ENCODE peak calls at places on chromosomes 7 and 10, in four cellular contexts. U is RWPE1, Z is right atrium auricular region, W is sigmoid colon. I is an unnamed sample.

GRCh38 chr7:34190299-34190698 is 285.0 kb downstream of the BMPER start:
- DNase-seq in U (no peak), Z (no peak), W (no peak), I (no peak)

GRCh38 chr7:12728192-12728538 is 40.7 kb downstream of the ARL4A start:
- DNase-seq in U (no peak), Z (no peak), W (no peak), I (no peak)

GRCh38 chr10:72753760-72754231 is 61.9 kb downstream of the MCU start:
- DNase-seq in U (no peak), Z (no peak), W (no peak), I (no peak)

GRCh38 chr10:132382231-132382922 is 14.6 kb upstream of the PWWP2B start:
- DNase-seq in U (no peak), Z (no peak), W (peak), I (peak)

GRCh38 chr10:6140141-6140841 is 51.5 kb downstream of the RBM17 start:
- DNase-seq in U (no peak), Z (no peak), W (no peak), I (no peak)

GRCh38 chr10:62501547-62501946 is 127.4 kb downstream of the ZNF365 start:
- DNase-seq in U (no peak), Z (no peak), W (no peak), I (peak)

GRCh38 chr10:126731613-126731995 is 61.1 kb upstream of the C10orf90 start:
- DNase-seq in U (no peak), Z (peak), W (no peak), I (no peak)

GRCh38 chr7:130150587-130150986 is 54.6 kb downstream of the TMEM209 start:
- DNase-seq in U (no peak), Z (no peak), W (no peak), I (no peak)

GRCh38 chr7:841943-842342 is 9.7 kb downstream of the SUN1 start:
- DNase-seq in U (no peak), Z (no peak), W (peak), I (no peak)

GRCh38 chr7:130950741-130951140 is 216.7 kb upstream of the KLF14 start:
- DNase-seq in U (no peak), Z (no peak), W (no peak), I (no peak)

GRCh38 chr7:127514499-127514898 is 70.9 kb downstream of the GCC1 start:
- DNase-seq in U (peak), Z (no peak), W (no peak), I (peak)
- TF ChIP-seq CTCF in U (peak), Z (no peak), W (no peak), I (peak)

DNA sequence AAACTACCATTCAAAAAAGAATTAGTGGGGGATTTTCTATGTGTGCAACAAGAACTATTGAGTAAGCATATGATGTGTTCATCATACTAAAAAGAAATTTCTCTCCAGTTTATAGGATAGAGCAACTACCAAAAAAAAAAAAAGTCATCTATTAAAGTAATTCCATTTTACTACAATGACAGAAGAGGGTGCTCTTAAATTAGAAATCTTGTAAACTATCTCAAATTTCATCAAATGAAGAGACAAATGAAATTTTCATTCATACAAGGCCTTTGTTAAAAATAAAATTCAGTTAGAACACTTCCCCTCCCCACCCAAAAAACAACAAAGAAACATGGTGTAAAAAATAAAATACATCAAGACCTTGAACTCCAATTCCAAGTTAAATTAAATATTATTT is 195.4 kb upstream of the PLXDC2 start:
- DNase-seq in U (no peak), Z (no peak), W (no peak), I (no peak)
- TF ChIP-seq CTCF in U (no peak), Z (no peak), W (no peak), I (peak)

DNA sequence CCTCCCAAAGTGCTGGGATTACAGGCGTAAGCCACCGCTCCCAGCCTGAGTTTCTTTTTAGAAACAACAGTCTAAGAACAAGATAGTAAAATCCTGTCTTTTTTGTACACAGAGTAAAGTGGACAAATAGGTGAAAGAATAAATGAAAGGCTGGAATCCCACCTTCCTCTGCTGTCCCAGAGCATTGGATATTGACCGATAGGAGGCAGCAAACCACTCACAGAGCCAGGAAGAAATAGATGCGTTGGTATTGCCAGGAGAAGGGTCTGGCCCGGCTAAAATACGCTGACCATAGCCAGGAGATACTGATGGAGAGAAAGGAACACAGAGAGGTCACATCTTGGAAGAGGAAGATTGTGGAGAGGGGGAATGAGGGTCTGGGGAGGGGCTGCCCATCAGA is 11.4 kb upstream of the ZNF12 start:
- DNase-seq in U (no peak), Z (no peak), W (no peak), I (no peak)
- TF ChIP-seq CTCF in U (no peak), Z (no peak), W (no peak), I (no peak)

DNA sequence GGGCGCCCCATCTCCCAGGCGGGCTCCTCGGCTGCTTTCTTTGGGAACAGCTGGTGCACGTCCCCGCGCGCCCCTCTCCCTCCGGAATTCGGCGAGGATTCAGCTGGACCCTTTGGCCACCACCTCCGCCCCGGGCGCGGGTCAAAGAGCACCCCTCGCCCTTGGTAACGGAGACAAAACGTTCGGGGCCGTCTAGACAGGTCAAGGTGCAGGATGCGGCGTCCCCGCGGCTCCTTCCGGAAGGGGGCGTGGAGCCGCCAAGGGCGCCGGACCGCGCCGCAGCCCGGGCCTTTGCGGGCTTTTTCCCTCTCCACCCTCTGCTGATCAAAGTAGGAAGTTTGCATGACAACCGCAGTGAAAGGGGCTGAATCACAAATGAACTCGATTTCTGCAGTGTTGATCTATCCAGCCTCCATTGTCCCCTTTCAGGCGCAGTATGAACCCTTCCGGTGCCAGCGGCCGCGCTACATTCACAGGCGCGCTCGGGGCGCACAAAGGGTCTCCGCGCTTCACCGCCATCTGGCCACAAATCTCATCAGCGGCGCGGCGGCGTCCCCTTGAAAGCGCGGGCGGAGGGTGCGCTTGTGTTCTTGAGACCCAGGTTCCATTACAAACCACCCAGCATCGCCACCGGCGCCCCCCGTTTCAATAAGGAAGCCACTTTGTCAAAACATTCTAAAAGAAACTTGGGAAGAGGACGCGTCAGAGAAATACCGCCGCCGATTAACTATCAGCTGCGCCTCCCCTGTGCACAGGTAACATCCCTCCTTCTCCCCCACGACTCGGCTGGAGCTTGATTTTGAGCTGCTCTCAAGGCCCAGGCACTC is 36.4 kb downstream of the CNPY1 start:
- DNase-seq in U (no peak), Z (no peak), W (no peak), I (no peak)
- TF ChIP-seq CTCF in U (no peak), Z (no peak), W (no peak), I (no peak)

DNA sequence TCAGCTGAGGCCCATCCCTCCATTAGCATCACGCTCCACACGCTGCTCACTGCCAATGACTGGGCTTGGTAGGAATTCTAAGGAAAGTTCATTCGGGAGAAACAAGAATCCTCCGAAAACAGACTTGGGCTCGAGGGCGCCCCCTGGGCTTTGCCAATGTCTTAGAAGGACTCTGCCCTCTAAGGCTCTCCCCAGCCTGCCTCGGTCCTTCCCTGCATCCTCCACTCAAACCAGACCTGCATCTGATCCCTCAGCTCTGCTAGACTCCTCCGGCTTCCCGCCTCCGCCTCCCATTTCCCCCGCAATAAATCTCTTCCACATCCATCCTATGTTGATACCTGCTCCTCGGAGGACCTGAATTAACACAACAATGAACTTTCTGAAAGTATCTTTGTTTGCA is 177.6 kb downstream of the PLPP4 start:
- DNase-seq in U (no peak), Z (no peak), W (no peak), I (peak)
- TF ChIP-seq CTCF in U (no peak), Z (no peak), W (no peak), I (no peak)

DNA sequence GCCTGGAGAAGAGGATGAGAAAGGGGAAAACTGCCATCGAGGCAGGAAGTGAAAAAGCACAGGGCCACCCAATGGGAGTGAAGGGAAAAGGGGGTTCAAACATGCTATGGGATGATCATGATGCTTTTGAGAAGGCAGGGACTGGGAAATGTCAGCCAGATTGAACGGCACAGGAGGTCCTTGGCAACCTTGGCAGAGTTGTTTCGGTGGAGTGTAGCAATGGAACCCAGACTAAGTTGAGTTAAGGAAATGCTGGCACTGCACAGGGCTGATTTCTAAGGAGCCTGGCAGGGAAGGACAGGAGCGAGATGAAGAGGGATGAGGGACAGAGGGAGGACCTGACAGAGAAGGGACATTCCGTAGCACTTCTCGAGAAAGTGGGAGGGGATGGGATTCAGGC is 101.4 kb downstream of the PIP4K2A start:
- DNase-seq in U (no peak), Z (no peak), W (no peak), I (no peak)
- TF ChIP-seq CTCF in U (no peak), Z (no peak), W (no peak), I (no peak)

GRCh38 chr10:124419635-124420034 is 912 bp upstream of the OAT start:
- DNase-seq in U (no peak), Z (no peak), W (no peak), I (no peak)

GRCh38 chr10:124420254-124420653 is 1.5 kb upstream of the OAT start:
- DNase-seq in U (no peak), Z (no peak), W (no peak), I (no peak)

GRCh38 chr10:124416733-124417132 is 2.0 kb downstream of the OAT start:
- DNase-seq in U (no peak), Z (no peak), W (no peak), I (peak)

GRCh38 chr10:124417846-124418725 is 637 bp downstream of the OAT start:
- DNase-seq in U (peak), Z (peak), W (peak), I (peak)

DNA sequence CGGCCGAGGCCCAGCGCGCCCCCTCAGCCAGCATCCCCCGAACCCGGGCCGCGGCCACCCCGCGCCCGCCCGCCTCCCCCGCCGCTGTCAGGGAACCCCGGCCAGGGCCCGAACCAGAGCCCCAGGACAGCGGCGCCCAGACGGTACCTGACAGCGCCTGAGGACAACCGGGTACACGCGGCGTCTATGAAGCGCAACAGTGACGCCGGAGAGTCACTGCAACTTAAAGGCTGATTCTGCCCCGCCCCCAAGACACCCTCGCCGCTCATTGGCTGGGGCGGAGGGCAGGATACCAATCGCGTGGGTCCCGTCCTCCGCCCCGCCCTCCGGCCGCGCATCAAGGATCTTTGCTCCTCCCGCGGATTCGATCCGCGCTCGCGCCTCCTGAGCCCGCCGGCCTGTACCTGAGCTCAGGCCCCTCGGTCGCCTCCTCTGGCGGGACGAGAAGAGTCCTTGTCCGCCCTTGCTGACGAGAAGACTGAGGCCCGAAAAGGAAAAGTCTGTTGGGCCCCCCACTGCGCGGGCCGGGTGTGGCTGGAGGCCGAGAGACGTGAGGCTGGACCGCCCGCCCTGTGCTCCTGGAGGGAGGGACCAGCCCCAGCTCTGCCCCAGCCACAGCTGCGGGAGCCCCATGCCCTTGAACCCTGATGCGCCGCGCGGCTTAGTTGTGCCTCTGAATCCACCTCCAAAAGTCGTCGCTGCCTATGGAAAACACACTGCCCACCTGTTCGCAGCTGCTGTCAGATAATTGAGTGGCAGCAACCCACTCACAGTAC is at the start of gene OAT:
- DNase-seq in U (peak), Z (peak), W (peak), I (peak)
- TF ChIP-seq CTCF in U (peak), Z (no peak), W (no peak), I (no peak)

GRCh38 chr7:44433255-44434022 is 57.0 kb downstream of the NUDCD3 start:
- DNase-seq in U (no peak), Z (no peak), W (no peak), I (no peak)
- TF ChIP-seq CTCF in U (no peak), Z (no peak), W (no peak), I (no peak)

I was measured in MCF 10A.